ENCODE peak calls at places on chromosome 3, in four cellular contexts. T, M, R and J are unnamed samples.

GRCh38 chr3:4981160-4981687 is 2.0 kb downstream of the BHLHE40 start:
- DNase-seq in T (no peak), M (no peak), R (no peak), J (no peak)

GRCh38 chr3:61927332-61927731 is 366.0 kb downstream of the PTPRG start:
- DNase-seq in T (no peak), M (no peak), R (no peak), J (no peak)

GRCh38 chr3:136577791-136578190 is 174.4 kb downstream of the STAG1 start:
- DNase-seq in T (no peak), M (peak), R (no peak), J (no peak)

GRCh38 chr3:72123908-72124441 is 339.0 kb upstream of the PROK2 start:
- DNase-seq in T (peak), M (no peak), R (no peak), J (no peak)

GRCh38 chr3:15307580-15307979 is 24.8 kb downstream of the SH3BP5 start:
- DNase-seq in T (no peak), M (peak), R (no peak), J (no peak)

GRCh38 chr3:123169492-123169929 is 32.2 kb upstream of the SEC22A start:
- DNase-seq in T (no peak), M (peak), R (no peak), J (no peak)

GRCh38 chr3:185549111-185549510 is 3.3 kb downstream of the LIPH start:
- DNase-seq in T (peak), M (no peak), R (no peak), J (no peak)

GRCh38 chr3:177050466-177051237 is 146.6 kb downstream of the TBL1XR1 start:
- DNase-seq in T (peak), M (peak), R (no peak), J (no peak)

GRCh38 chr3:194082596-194083220 is 53.2 kb upstream of the HES1 start:
- DNase-seq in T (no peak), M (no peak), R (no peak), J (no peak)

GRCh38 chr3:142787719-142788118 is 63.9 kb downstream of the TRPC1 start:
- DNase-seq in T (no peak), M (no peak), R (no peak), J (no peak)

GRCh38 chr3:72595927-72596610 is 252.2 kb downstream of the SHQ1 start:
- DNase-seq in T (no peak), M (no peak), R (no peak), J (no peak)

GRCh38 chr3:160953681-160954080 is 151.5 kb downstream of the B3GALNT1 start:
- DNase-seq in T (no peak), M (no peak), R (no peak), J (no peak)

GRCh38 chr3:185815391-185816282 is 9.2 kb downstream of the IGF2BP2 start:
- DNase-seq in T (no peak), M (peak), R (no peak), J (no peak)

GRCh38 chr3:16132190-16132589 is 42.3 kb upstream of the GALNT15 start:
- DNase-seq in T (no peak), M (peak), R (no peak), J (no peak)

GRCh38 chr3:152391671-152392070 is 122.9 kb downstream of the MBNL1 start:
- DNase-seq in T (no peak), M (no peak), R (no peak), J (no peak)

GRCh38 chr3:73070675-73071575 is 9.5 kb downstream of the EBLN2 start:
- DNase-seq in T (no peak), M (no peak), R (no peak), J (no peak)

GRCh38 chr3:136149569-136150136 is 46.5 kb downstream of the MSL2 start:
- DNase-seq in T (no peak), M (no peak), R (no peak), J (no peak)

GRCh38 chr3:38155825-38156224 is 9.5 kb upstream of the OXSR1 start:
- DNase-seq in T (no peak), M (no peak), R (no peak), J (no peak)
- TF ChIP-seq CTCF in T (no peak), M (no peak), R (no peak), J (no peak)

GRCh38 chr3:114528517-114528916 is 234.7 kb downstream of the TIGIT start:
- DNase-seq in T (no peak), M (no peak), R (no peak), J (no peak)

GRCh38 chr3:114525278-114525677 is 231.4 kb downstream of the TIGIT start:
- DNase-seq in T (no peak), M (no peak), R (no peak), J (no peak)

GRCh38 chr3:114527036-114527644 is 233.3 kb downstream of the TIGIT start:
- DNase-seq in T (peak), M (peak), R (no peak), J (peak)
- TF ChIP-seq CTCF in T (peak), M (peak), R (peak), J (peak)

DNA sequence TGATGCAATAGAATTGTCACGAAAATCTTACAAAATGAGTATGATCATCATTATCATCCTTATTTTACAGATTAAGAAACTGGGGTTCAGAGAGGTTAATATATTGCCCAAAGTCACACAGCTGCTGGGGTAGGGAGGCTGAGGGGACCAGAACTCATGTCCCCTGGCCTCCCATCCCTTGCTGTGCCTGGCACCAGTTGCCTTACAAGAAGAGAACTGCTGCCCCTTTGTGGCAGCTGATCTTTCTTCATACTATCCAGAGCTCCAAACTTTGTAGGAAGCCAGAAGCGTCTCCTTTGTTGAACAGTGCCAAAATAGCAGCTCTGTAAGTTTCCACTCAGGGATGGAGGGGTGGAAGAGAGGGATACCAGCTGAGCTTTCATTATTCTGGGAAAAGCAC is 236.8 kb upstream of the TBC1D5 start:
- DNase-seq in T (no peak), M (peak), R (no peak), J (no peak)
- TF ChIP-seq CTCF in T (no peak), M (peak), R (no peak), J (no peak)

DNA sequence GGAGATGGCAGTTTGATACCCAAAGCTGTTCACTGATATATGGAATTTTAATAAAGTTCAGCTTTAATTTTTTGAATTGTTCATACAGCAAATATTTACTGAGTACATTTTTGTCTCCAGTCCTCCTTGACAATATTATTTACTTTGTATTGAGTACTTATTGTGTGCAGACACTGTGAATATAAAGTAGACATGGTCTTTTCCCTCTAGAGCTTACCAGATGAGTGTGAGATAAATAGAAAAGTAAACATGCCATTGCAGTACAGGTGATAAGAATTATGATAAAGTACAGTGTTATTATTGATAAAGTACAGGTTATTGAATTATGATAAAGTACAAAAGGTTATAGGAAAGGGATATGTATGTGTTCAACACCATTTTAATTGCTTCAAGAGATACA is 2.1 kb downstream of the UBA5 start:
- DNase-seq in T (no peak), M (no peak), R (no peak), J (no peak)
- TF ChIP-seq CTCF in T (no peak), M (no peak), R (no peak), J (no peak)

GRCh38 chr3:9581742-9582141 is 28.1 kb upstream of the LHFPL4 start:
- DNase-seq in T (no peak), M (no peak), R (no peak), J (no peak)
- TF ChIP-seq CTCF in T (no peak), M (no peak), R (no peak), J (no peak)

DNA sequence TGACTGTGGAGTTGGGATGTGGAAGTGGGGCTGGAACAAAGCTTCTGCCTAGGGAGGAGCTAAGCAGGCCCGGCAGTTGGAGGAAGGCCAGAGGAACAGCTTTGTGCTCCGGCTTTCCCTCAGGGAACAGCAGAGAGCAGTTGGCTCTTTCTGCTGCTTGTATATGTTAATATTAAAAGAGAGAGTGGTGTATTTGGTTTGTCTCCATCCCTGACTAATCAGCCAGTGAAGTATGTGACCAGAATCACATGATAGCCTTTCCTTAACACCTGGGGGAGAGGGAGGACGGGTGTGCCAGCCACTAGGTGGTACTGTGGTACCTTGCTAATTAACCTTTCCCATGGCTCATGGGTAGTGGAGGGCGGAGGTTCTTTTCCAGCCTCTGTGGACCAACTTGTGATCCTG is 10.0 kb downstream of the EIF2B5 start:
- DNase-seq in T (peak), M (peak), R (peak), J (no peak)
- TF ChIP-seq CTCF in T (peak), M (peak), R (peak), J (peak)

DNA sequence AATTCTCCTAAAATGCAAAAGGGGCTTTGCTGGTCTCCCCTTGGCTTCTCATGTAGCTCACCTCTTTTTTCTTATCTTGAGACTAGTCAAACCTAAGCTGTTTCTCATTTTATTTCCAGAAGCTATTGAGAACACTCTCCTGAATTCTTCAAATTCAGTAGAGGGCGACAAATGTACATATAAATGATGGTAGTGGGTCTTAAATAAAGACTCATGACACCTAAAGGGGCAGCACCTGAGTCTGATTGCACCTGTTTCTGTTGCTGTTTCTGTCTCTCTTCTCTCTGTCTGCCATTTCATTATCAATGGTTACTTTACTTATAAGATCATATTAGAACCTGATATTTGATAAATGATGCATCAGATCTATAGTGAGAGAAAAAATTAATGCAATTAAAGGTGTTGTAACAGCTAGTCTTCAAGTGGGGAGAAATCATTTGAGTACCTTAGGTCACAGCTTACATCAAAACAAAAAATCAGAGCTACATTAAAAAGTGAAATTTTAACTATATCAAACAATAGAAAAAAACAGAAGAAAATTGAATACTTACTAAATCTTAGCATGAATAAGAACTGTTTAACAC is 7.0 kb downstream of the ADIPOQ start:
- DNase-seq in T (peak), M (peak), R (no peak), J (peak)
- TF ChIP-seq CTCF in T (peak), M (peak), R (peak), J (peak)

GRCh38 chr3:159209459-159209858 is 407.6 kb downstream of the MFSD1 start:
- DNase-seq in T (no peak), M (no peak), R (no peak), J (no peak)
- TF ChIP-seq CTCF in T (no peak), M (no peak), R (no peak), J (no peak)

GRCh38 chr3:110272525-110272924 is 799.1 kb upstream of the NECTIN3 start:
- DNase-seq in T (no peak), M (no peak), R (no peak), J (no peak)

GRCh38 chr3:110265302-110265701 is 806.3 kb upstream of the NECTIN3 start:
- DNase-seq in T (no peak), M (no peak), R (no peak), J (no peak)

DNA sequence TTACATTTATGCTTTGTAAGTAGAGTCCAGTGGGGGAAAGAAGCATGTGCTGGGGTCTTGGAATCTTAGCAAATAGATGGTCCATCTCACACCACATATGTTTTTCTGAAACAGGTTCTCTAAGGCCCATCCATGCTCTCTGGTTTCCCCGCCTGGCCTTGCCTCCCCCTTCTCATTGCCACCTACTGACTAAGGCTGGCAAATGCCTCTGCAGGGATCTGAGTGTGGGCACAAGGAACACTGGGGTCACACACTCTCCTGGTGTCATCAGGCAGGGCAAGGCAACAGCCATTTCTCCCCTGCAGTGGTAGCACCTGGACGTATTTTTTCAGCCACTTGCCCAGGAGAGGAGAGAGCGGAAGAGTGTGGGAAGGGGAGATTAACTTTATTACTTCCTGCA is 804.3 kb upstream of the NECTIN3 start:
- DNase-seq in T (no peak), M (peak), R (no peak), J (no peak)
- TF ChIP-seq CTCF in T (no peak), M (no peak), R (no peak), J (no peak)